ENCODE peak calls at places on chromosomes 1 and 21, in four cellular contexts. R is IMR-90, V is brain microvascular endothelial cell, E is WTC11. Y is an unnamed sample.

GRCh38 chr1:239678181-239678580 is 291.8 kb downstream of the CHRM3 start:
- DNase-seq in R (no peak), V (no peak), E (no peak), Y (peak)

GRCh38 chr1:57461405-57461804 is 37.5 kb upstream of the DAB1 start:
- DNase-seq in R (no peak), V (no peak), E (no peak), Y (no peak)

GRCh38 chr1:107750364-107750959 is 214.5 kb downstream of the VAV3 start:
- DNase-seq in R (peak), V (peak), E (peak), Y (peak)

GRCh38 chr1:240888039-240888786 is 276.3 kb upstream of the GREM2 start:
- DNase-seq in R (no peak), V (no peak), E (peak), Y (no peak)

GRCh38 chr1:36224537-36225297 is 474 bp downstream of the THRAP3 start:
- DNase-seq in R (peak), V (peak), E (peak), Y (peak)

GRCh38 chr1:210626341-210626740 is 297.6 kb downstream of the HHAT start:
- DNase-seq in R (no peak), V (no peak), E (no peak), Y (no peak)

GRCh38 chr21:17114019-17114418 is 398.8 kb upstream of the CXADR start:
- DNase-seq in R (no peak), V (no peak), E (no peak), Y (no peak)

GRCh38 chr1:112695276-112695675 is 11.7 kb downstream of the RHOC start:
- DNase-seq in R (no peak), V (no peak), E (no peak), Y (no peak)

GRCh38 chr1:15525043-15525958 is 1.3 kb upstream of the CASP9 start:
- DNase-seq in R (no peak), V (no peak), E (peak), Y (no peak)

GRCh38 chr1:22188914-22189313 is 46.0 kb upstream of the WNT4 start:
- DNase-seq in R (no peak), V (no peak), E (no peak), Y (no peak)

GRCh38 chr1:210586785-210587184 is 258.1 kb downstream of the HHAT start:
- DNase-seq in R (no peak), V (no peak), E (no peak), Y (no peak)

GRCh38 chr1:112935474-112936289 is 20.3 kb downstream of the SLC16A1 start:
- DNase-seq in R (peak), V (no peak), E (no peak), Y (peak)

GRCh38 chr21:41425954-41426655 is at the start of gene MX1:
- DNase-seq in R (peak), V (peak), E (peak), Y (peak)

GRCh38 chr1:226985839-226986463 is 45.9 kb downstream of the COQ8A start:
- DNase-seq in R (no peak), V (no peak), E (no peak), Y (no peak)

GRCh38 chr1:224640018-224640417 is 23.9 kb downstream of the CNIH3 start:
- DNase-seq in R (no peak), V (no peak), E (no peak), Y (no peak)

GRCh38 chr1:14964698-14965055 is 188.9 kb upstream of the TMEM51 start:
- DNase-seq in R (no peak), V (no peak), E (no peak), Y (no peak)

GRCh38 chr1:174875306-174875705 is 124.4 kb upstream of the CACYBP start:
- DNase-seq in R (no peak), V (no peak), E (peak), Y (peak)

GRCh38 chr1:206921772-206922265 is at the start of gene FCMR:
- DNase-seq in R (no peak), V (no peak), E (no peak), Y (no peak)

GRCh38 chr1:111920221-111921024 is 69.0 kb downstream of the KCND3 start:
- DNase-seq in R (peak), V (peak), E (no peak), Y (peak)

GRCh38 chr1:204572923-204573562 is 56.8 kb downstream of the MDM4 start:
- DNase-seq in R (no peak), V (no peak), E (no peak), Y (no peak)

GRCh38 chr1:162982364-162982763 is 86.8 kb upstream of the RGS4 start:
- DNase-seq in R (no peak), V (no peak), E (no peak), Y (no peak)

GRCh38 chr1:21818661-21819060 is 6.6 kb downstream of the LDLRAD2 start:
- DNase-seq in R (no peak), V (no peak), E (peak), Y (no peak)

GRCh38 chr1:85940621-85941306 is 215.8 kb downstream of the COL24A1 start:
- DNase-seq in R (peak), V (no peak), E (no peak), Y (no peak)

GRCh38 chr1:41870076-41870562 is 48.6 kb downstream of the HIVEP3 start:
- DNase-seq in R (peak), V (peak), E (no peak), Y (peak)

GRCh38 chr1:204084247-204084772 is 11.4 kb downstream of the SOX13 start:
- DNase-seq in R (no peak), V (no peak), E (peak), Y (no peak)

GRCh38 chr21:42236014-42236413 is 17.1 kb downstream of the ABCG1 start:
- DNase-seq in R (no peak), V (no peak), E (no peak), Y (no peak)

GRCh38 chr1:211420389-211420788 is 71.6 kb downstream of the RD3 start:
- DNase-seq in R (peak), V (peak), E (no peak), Y (no peak)

GRCh38 chr1:165954940-165955339 is 127.5 kb downstream of the UCK2 start:
- DNase-seq in R (peak), V (peak), E (no peak), Y (no peak)

GRCh38 chr21:31780944-31781343 is 49.0 kb upstream of the SCAF4 start:
- DNase-seq in R (no peak), V (no peak), E (no peak), Y (peak)

GRCh38 chr1:85330206-85330605 is 53.8 kb upstream of the BCL10 start:
- DNase-seq in R (peak), V (peak), E (no peak), Y (peak)

GRCh38 chr1:96492236-96492635 is 229.3 kb upstream of the PTBP2 start:
- DNase-seq in R (peak), V (peak), E (no peak), Y (no peak)

GRCh38 chr1:12019858-12020509 is 686 bp downstream of the MIIP start:
- DNase-seq in R (peak), V (no peak), E (no peak), Y (no peak)

GRCh38 chr1:197725044-197725443 is 50.2 kb downstream of the DENND1B start:
- DNase-seq in R (peak), V (no peak), E (no peak), Y (peak)

GRCh38 chr1:82143108-82143833 is 342.5 kb downstream of the ADGRL2 start:
- DNase-seq in R (no peak), V (no peak), E (no peak), Y (no peak)

GRCh38 chr1:78426398-78426797 is 64.4 kb upstream of the PTGFR start:
- DNase-seq in R (no peak), V (no peak), E (no peak), Y (no peak)

GRCh38 chr1:11944358-11944981 is 10.0 kb downstream of the PLOD1 start:
- DNase-seq in R (no peak), V (no peak), E (peak), Y (no peak)

GRCh38 chr1:84693009-84693408 is 2.7 kb upstream of the SSX2IP start:
- DNase-seq in R (no peak), V (no peak), E (no peak), Y (no peak)

GRCh38 chr1:6294080-6294867 is 33.4 kb upstream of the GPR153 start:
- DNase-seq in R (no peak), V (no peak), E (no peak), Y (peak)

GRCh38 chr1:100524355-100524754 is 13.6 kb upstream of the GPR88 start:
- DNase-seq in R (no peak), V (no peak), E (no peak), Y (no peak)
- TF ChIP-seq CTCF in R (no peak), V (no peak), E (no peak), Y (no peak)

GRCh38 chr1:28354121-28354520 is 15.4 kb upstream of the PHACTR4 start:
- DNase-seq in R (peak), V (peak), E (no peak), Y (peak)
- TF ChIP-seq CTCF in R (no peak), V (no peak), E (no peak), Y (no peak)

GRCh38 chr1:67144696-67145095 is 9.9 kb upstream of the C1orf141 start:
- DNase-seq in R (no peak), V (no peak), E (no peak), Y (no peak)

GRCh38 chr1:67146101-67146500 is 11.3 kb upstream of the C1orf141 start:
- DNase-seq in R (no peak), V (no peak), E (no peak), Y (no peak)

GRCh38 chr1:67140460-67140859 is 5.7 kb upstream of the C1orf141 start:
- DNase-seq in R (no peak), V (no peak), E (no peak), Y (no peak)

GRCh38 chr1:67146539-67146938 is 11.8 kb upstream of the C1orf141 start:
- DNase-seq in R (no peak), V (no peak), E (no peak), Y (peak)

GRCh38 chr1:67142931-67143330 is 8.2 kb upstream of the C1orf141 start:
- DNase-seq in R (no peak), V (no peak), E (no peak), Y (no peak)
- TF ChIP-seq CTCF in R (no peak), V (no peak), E (no peak), Y (no peak)

GRCh38 chr1:68322096-68322495 is 89.8 kb upstream of the WLS start:
- DNase-seq in R (no peak), V (no peak), E (no peak), Y (no peak)
- TF ChIP-seq CTCF in R (no peak), V (no peak), E (no peak), Y (no peak)

DNA sequence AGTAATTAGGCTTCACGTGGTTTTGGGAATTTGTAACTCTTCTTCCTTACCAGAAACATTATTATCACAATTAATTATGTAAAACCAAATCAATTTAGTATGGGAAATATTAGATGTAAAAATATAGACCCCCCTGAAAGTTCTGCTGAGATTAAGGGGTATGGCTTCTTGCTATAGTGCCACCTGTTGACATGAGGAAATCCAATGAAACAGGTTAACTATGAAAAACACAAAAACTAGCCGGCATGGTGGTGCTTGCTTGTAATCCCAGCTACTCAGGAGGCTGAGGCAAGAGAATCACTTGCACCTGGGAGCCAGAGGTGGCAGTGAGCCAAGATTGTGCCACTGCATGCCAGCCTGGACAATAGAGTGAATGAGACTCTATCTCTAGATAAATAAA is 49.2 kb downstream of the MAP3K21 start:
- DNase-seq in R (no peak), V (no peak), E (no peak), Y (no peak)
- TF ChIP-seq CTCF in R (no peak), V (no peak), E (no peak), Y (peak)

GRCh38 chr1:8571200-8571984 is 246.0 kb downstream of the RERE start:
- DNase-seq in R (peak), V (peak), E (no peak), Y (no peak)
- TF ChIP-seq CTCF in R (peak), V (peak), E (no peak), Y (peak)

DNA sequence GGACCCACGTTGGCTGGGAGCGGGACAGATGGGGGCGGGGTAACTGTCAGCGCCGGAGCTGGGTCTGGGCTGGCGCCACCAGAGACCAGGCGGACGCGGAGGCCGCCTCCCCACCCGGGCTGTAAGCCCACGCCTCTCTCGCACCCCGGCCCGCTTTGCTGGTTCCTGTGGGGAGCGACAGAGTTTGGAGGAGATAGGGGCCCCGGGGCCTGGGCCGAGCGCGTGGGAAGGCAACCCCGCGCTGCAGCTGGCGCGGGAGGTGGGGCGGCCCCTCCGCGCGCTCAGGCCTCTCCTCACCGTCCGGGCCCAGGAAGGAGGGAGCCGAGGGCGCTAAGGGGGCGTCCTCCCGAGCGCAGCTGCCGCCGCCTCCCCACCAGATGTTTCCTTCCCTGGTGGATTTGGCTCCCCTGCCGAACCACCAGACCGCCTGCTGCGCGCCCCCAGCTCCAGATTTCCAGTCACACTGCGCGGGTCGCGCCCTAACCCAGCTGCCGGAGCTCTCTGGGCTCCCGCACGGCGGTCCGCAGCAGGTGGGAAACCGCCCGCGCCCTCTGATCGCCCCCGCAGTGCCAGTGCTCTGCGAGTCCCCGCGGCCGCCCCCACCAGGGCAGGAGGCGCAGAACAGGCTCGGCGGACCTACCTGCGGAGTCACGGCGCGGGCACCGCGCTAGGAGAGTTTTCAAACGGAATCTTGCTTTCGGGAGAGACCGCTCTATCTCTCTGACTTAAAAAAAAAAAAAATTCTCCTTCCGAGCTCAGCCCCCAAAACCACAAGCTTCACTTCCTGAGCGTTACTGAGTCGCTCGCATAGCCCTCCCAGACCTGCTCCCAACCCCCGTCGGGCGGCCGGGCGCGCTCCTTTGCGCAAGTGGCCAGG is 1.1 kb downstream of the GFI1 start:
- DNase-seq in R (no peak), V (no peak), E (peak), Y (no peak)
- TF ChIP-seq CTCF in R (no peak), V (peak), E (peak), Y (peak)

DNA sequence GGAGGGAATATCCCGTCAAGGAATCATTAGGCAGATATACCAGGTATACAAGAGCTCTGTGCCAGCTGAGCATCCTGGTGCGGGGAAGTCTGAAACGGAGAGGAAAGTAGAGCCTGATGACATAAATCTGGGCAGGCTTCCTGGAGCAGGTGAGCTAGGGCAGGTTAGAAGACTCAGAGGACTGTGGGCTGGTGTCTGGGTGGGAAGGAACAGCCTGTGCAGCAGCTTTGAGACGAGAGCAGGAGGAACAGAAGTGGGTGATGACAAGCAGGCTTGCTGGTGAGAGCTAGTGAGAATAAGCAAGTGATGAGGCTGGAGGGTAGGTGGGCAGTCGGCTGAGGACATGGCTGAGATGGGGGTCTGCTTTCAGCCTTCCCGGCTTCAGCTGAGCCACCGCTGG is 6.7 kb downstream of the CELSR2 start:
- DNase-seq in R (no peak), V (no peak), E (no peak), Y (no peak)
- TF ChIP-seq CTCF in R (no peak), V (no peak), E (no peak), Y (no peak)

GRCh38 chr1:200556005-200556404 is 64.5 kb downstream of the KIF14 start:
- DNase-seq in R (peak), V (no peak), E (no peak), Y (no peak)
- TF ChIP-seq CTCF in R (peak), V (peak), E (no peak), Y (peak)

Y was measured in foreskin keratinocyte.